ENCODE peak calls at places on chromosomes 5 and 9, in five cellular contexts. F is H9, H is heart left ventricle, N is right atrium auricular region, D is lower leg skin. Q is an unnamed sample.

GRCh38 chr5:50963647-50964584 is 297.5 kb downstream of the PARP8 start:
- DNase-seq in F (peak), H (no peak), N (no peak), D (no peak), Q (no peak)

GRCh38 chr9:135515541-135515951 is 5.7 kb upstream of the LCN1 start:
- DNase-seq in F (no peak), H (no peak), N (no peak), D (peak), Q (no peak)

GRCh38 chr5:134586866-134587524 is 45.6 kb downstream of the SAR1B start:
- DNase-seq in F (peak), H (peak), N (peak), D (peak), Q (peak)

GRCh38 chr5:133801955-133802751 is 166.3 kb downstream of the C5orf15 start:
- DNase-seq in F (no peak), H (peak), N (peak), D (no peak), Q (no peak)

GRCh38 chr5:141507387-141508091 is 18.7 kb downstream of the PCDHGC5 start:
- DNase-seq in F (no peak), H (peak), N (no peak), D (no peak), Q (peak)

GRCh38 chr5:59119480-59119879 is 536.6 kb downstream of the RAB3C start:
- DNase-seq in F (no peak), H (no peak), N (no peak), D (no peak), Q (no peak)

GRCh38 chr5:42487821-42488220 is 64.6 kb downstream of the GHR start:
- DNase-seq in F (no peak), H (no peak), N (no peak), D (no peak), Q (no peak)

GRCh38 chr9:22683393-22684075 is 236.9 kb downstream of the DMRTA1 start:
- DNase-seq in F (no peak), H (no peak), N (no peak), D (no peak), Q (peak)

GRCh38 chr5:10334830-10335229 is 18.7 kb upstream of the MARCHF6 start:
- DNase-seq in F (no peak), H (no peak), N (peak), D (peak), Q (no peak)

GRCh38 chr9:79574166-79574565 is 2.4 kb downstream of the TLE4 start:
- DNase-seq in F (no peak), H (no peak), N (no peak), D (no peak), Q (no peak)

GRCh38 chr5:96649938-96650540 is 12.1 kb upstream of the CAST start:
- DNase-seq in F (no peak), H (no peak), N (no peak), D (no peak), Q (no peak)

GRCh38 chr5:107217721-107218130 is 453.0 kb downstream of the EFNA5 start:
- DNase-seq in F (no peak), H (peak), N (peak), D (peak), Q (no peak)

GRCh38 chr5:153711755-153712154 is 221.3 kb downstream of the GRIA1 start:
- DNase-seq in F (no peak), H (no peak), N (no peak), D (no peak), Q (no peak)
- TF ChIP-seq CTCF in F (peak), H (peak), N (no peak), D (no peak), Q (peak)

DNA sequence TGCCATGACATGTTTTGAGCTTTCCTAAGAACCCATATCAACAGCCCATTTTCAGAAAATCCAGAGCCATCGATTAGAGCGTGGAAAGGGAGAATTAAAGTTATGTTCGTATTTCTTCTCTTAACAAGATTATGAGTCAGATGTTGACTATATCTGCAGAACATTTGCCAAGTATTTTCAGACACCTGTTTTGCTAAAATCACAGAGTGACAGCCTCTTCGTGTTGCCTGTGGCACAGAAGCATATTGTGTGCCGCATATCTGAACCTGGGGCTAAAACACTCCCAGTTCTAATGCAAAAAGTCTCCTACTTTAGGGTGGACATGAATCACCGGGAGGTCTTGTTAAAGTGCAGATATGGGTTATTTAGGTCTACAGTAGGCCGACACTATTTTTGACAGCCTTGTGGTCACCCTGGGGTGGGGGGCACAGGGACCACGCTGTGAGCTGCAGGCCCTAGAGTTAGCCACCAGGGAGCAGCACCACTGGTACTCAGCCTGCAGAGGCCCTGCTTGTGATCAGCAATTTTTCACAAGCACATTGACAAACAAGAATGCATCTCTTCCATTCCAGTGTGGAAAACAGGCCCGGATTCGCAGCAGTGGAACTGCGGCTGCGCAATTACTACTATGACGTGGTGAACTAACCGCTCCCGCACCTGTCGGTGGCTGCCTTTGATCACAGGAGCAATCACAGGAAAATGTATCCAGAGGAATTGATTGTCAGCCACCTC is 93.5 kb downstream of the SYK start:
- DNase-seq in F (peak), H (no peak), N (no peak), D (peak), Q (no peak)
- TF ChIP-seq CTCF in F (peak), H (no peak), N (peak), D (no peak), Q (peak)

GRCh38 chr9:104769655-104770054 is 5.7 kb downstream of the NIPSNAP3B start:
- DNase-seq in F (no peak), H (no peak), N (no peak), D (no peak), Q (no peak)
- TF ChIP-seq CTCF in F (no peak), H (no peak), N (no peak), D (no peak), Q (no peak)

DNA sequence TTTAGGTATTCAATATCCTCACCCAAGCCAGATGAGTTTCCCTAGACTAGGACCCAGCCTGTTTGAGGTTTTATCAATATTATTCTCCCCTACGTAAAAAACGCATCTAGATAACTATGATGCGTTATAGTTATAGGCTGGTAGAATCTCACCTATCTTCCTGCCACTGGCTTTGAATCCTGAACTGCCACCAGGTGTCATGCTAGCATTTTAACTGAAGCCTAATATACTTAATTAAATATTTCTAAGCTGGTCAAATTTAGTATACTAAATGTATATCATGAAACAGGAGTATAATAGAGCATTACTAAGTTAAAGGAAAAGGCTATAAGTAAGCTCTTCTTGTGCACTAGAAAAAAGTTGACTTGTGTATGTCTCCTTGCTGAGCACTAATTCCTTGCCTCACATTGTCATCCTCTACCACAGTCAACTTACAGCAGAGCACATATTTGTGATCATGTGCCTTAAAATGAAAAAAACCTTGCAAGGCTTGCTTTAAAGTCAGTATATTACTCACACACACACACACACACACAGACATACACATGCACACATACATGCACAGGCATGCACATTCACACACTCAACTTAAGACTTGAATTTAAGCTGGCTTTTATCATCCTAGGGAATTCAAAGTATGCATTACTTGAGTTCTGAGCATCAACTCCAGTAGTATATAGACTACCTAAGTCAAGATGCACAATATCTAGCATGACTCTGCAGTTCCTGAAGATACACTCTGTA is 303.4 kb downstream of the ADGRV1 start:
- DNase-seq in F (no peak), H (no peak), N (no peak), D (no peak), Q (no peak)
- TF ChIP-seq CTCF in F (peak), H (no peak), N (no peak), D (no peak), Q (no peak)

GRCh38 chr5:174423538-174423937 is 300.8 kb upstream of the MSX2 start:
- DNase-seq in F (no peak), H (no peak), N (no peak), D (no peak), Q (no peak)

GRCh38 chr5:174426388-174426787 is 298.0 kb upstream of the MSX2 start:
- DNase-seq in F (no peak), H (no peak), N (no peak), D (no peak), Q (no peak)

GRCh38 chr5:174425271-174425963 is 299.0 kb upstream of the MSX2 start:
- DNase-seq in F (no peak), H (no peak), N (no peak), D (no peak), Q (no peak)

GRCh38 chr5:174425964-174426290 is 298.5 kb upstream of the MSX2 start:
- DNase-seq in F (no peak), H (no peak), N (no peak), D (no peak), Q (no peak)

GRCh38 chr5:174424219-174425053 is 299.9 kb upstream of the MSX2 start:
- DNase-seq in F (no peak), H (no peak), N (no peak), D (no peak), Q (no peak)
- TF ChIP-seq CTCF in F (peak), H (no peak), N (no peak), D (no peak), Q (peak)

DNA sequence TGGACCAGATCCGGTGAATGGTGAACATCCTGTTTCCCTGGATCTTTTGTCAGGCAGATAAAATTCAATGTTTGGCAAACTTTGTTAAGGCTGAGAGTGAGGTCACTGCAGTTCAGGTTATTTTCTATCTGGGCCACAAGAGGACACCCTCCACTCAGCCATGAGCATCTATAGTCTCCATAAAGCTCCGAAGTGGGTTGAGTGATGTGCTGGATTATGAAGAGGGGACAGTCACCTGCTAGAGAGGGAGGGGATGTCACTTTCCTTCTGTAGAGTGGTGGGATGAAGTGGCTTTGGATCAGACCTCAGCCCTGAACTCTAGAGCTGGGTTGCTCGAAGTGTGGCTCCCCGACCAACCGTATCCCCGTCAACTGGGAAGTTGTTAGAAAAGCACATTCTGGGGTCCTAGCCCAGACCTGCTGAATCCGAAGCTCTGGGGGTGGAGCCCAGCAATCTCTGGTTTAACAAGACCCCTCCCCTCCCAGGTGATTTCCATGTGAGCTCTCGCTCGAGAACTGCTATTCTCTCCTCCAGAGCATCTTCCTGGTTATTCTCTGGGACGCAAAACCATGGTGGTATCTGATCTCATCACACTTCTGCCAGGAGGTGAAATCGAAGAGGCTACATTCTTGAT is 31.8 kb upstream of the FGF1 start:
- DNase-seq in F (peak), H (no peak), N (no peak), D (peak), Q (peak)
- TF ChIP-seq CTCF in F (peak), H (peak), N (peak), D (peak), Q (peak)

GRCh38 chr5:3075309-3075708 is 323.8 kb upstream of the IRX2 start:
- DNase-seq in F (no peak), H (no peak), N (no peak), D (no peak), Q (no peak)
- TF ChIP-seq CTCF in F (peak), H (no peak), N (no peak), D (no peak), Q (no peak)